ENCODE peak calls at places on chromosomes 5 and 9, in seven cellular contexts. V, Y, L, E, N, K and C are unnamed samples. For H3K36me3, the result is how much of the 10 kb centered on the place peaks cover.

GRCh38 chr5:136043551-136043950 is 14.8 kb downstream of the TGFBI start:
- DNase-seq in V (no peak), Y (no peak), L (no peak), E (no peak), N (no peak), K (no peak), C (no peak)

GRCh38 chr5:95989283-95990048 is 27.8 kb upstream of the ELL2 start:
- DNase-seq in V (no peak), Y (no peak), L (no peak), E (no peak), N (no peak), K (no peak), C (no peak)

GRCh38 chr5:81230429-81230828 is 2.7 kb upstream of the CKMT2 start:
- DNase-seq in V (no peak), Y (no peak), L (no peak), E (no peak), N (no peak), K (no peak), C (no peak)

GRCh38 chr9:88532320-88532719 is 2.7 kb upstream of the NXNL2 start:
- DNase-seq in V (peak), Y (no peak), L (peak), E (no peak), N (no peak), K (peak), C (peak)

GRCh38 chr9:17222932-17223331 is 88.1 kb downstream of the CNTLN start:
- DNase-seq in V (no peak), Y (no peak), L (no peak), E (peak), N (no peak), K (no peak), C (no peak)

GRCh38 chr9:128097156-128098016 is 29.4 kb downstream of the SLC25A25 start:
- DNase-seq in V (no peak), Y (no peak), L (no peak), E (no peak), N (no peak), K (no peak), C (peak)

GRCh38 chr9:111898331-111899096 is 1.9 kb downstream of the UGCG start:
- DNase-seq in V (no peak), Y (no peak), L (no peak), E (no peak), N (no peak), K (no peak), C (no peak)

GRCh38 chr5:147455321-147455720 is 54.5 kb downstream of the DPYSL3 start:
- DNase-seq in V (peak), Y (peak), L (peak), E (no peak), N (no peak), K (peak), C (no peak)

GRCh38 chr9:122518226-122518625 is 715 bp upstream of the OR1J4 start:
- DNase-seq in V (no peak), Y (no peak), L (no peak), E (no peak), N (no peak), K (no peak), C (no peak)

GRCh38 chr9:36192196-36192595 is 1.5 kb downstream of the CLTA start:
- DNase-seq in V (peak), Y (peak), L (peak), E (no peak), N (no peak), K (no peak), C (no peak)

GRCh38 chr5:54669845-54670635 is 152.5 kb downstream of the SNX18 start:
- DNase-seq in V (no peak), Y (no peak), L (peak), E (no peak), N (no peak), K (no peak), C (no peak)

GRCh38 chr5:168770996-168771395 is 191.8 kb upstream of the PANK3 start:
- DNase-seq in V (no peak), Y (no peak), L (no peak), E (no peak), N (no peak), K (no peak), C (no peak)

GRCh38 chr9:135229701-135230385 is 142.4 kb downstream of the OLFM1 start:
- DNase-seq in V (no peak), Y (no peak), L (no peak), E (no peak), N (no peak), K (no peak), C (no peak)

GRCh38 chr5:147893820-147894219 is 12.5 kb downstream of the C5orf46 start:
- DNase-seq in V (no peak), Y (no peak), L (no peak), E (peak), N (no peak), K (peak), C (no peak)

GRCh38 chr9:70406446-70406862 is 8.0 kb downstream of the KLF9 start:
- DNase-seq in V (peak), Y (no peak), L (peak), E (no peak), N (no peak), K (peak), C (no peak)

GRCh38 chr5:41122459-41122858 is 51.3 kb upstream of the MROH2B start:
- DNase-seq in V (no peak), Y (peak), L (no peak), E (no peak), N (no peak), K (no peak), C (no peak)

GRCh38 chr5:60352992-60353391 is 347.0 kb downstream of the DEPDC1B start:
- DNase-seq in V (no peak), Y (no peak), L (no peak), E (no peak), N (no peak), K (no peak), C (no peak)

GRCh38 chr5:26231316-26231715 is 807.1 kb downstream of the CDH9 start:
- DNase-seq in V (no peak), Y (no peak), L (no peak), E (no peak), N (no peak), K (no peak), C (no peak)

GRCh38 chr5:146751781-146752401 is 126.7 kb downstream of the PPP2R2B start:
- DNase-seq in V (no peak), Y (no peak), L (no peak), E (no peak), N (peak), K (no peak), C (no peak)

GRCh38 chr5:89572696-89573095 is 689.7 kb upstream of the MEF2C start:
- DNase-seq in V (peak), Y (no peak), L (peak), E (no peak), N (no peak), K (peak), C (no peak)

GRCh38 chr5:172274951-172275753 is 8.4 kb downstream of the UBTD2 start:
- DNase-seq in V (no peak), Y (no peak), L (no peak), E (peak), N (peak), K (peak), C (no peak)

GRCh38 chr5:1387059-1387755 is 42.3 kb upstream of the CLPTM1L start:
- DNase-seq in V (no peak), Y (no peak), L (no peak), E (no peak), N (no peak), K (no peak), C (no peak)

GRCh38 chr9:92634712-92635605 is 35.0 kb downstream of the IPPK start:
- DNase-seq in V (peak), Y (peak), L (peak), E (peak), N (peak), K (peak), C (peak)

GRCh38 chr5:6823996-6824395 is 110.8 kb downstream of the TENT4A start:
- DNase-seq in V (no peak), Y (no peak), L (no peak), E (no peak), N (no peak), K (no peak), C (no peak)

GRCh38 chr9:31799953-31800609 is 584.4 kb upstream of the ACO1 start:
- DNase-seq in V (peak), Y (peak), L (no peak), E (peak), N (peak), K (peak), C (peak)

GRCh38 chr5:65674749-65675148 is 47.2 kb downstream of the SGTB start:
- DNase-seq in V (peak), Y (no peak), L (peak), E (no peak), N (no peak), K (peak), C (no peak)

GRCh38 chr9:111969061-111969460 is 72.4 kb downstream of the UGCG start:
- DNase-seq in V (peak), Y (no peak), L (peak), E (peak), N (peak), K (no peak), C (no peak)

GRCh38 chr5:78758169-78758839 is 109.7 kb upstream of the LHFPL2 start:
- DNase-seq in V (peak), Y (peak), L (peak), E (no peak), N (peak), K (peak), C (no peak)

GRCh38 chr5:17022296-17022695 is 86.2 kb upstream of the MYO10 start:
- DNase-seq in V (no peak), Y (no peak), L (no peak), E (no peak), N (no peak), K (peak), C (no peak)
- H2AFZ ChIP-seq in V (no peak), Y (no peak), L (no peak), E (peak), N (no peak), K (no peak), C (no peak)

GRCh38 chr9:119963798-119964372 is 594.6 kb upstream of the BRINP1 start:
- DNase-seq in V (peak), Y (no peak), L (peak), E (peak), N (no peak), K (peak), C (peak)
- H3K36me3 ChIP-seq in V (under half), Y (under half), L (under half), E (under half), N (under half), K (under half), C (under half)

DNA sequence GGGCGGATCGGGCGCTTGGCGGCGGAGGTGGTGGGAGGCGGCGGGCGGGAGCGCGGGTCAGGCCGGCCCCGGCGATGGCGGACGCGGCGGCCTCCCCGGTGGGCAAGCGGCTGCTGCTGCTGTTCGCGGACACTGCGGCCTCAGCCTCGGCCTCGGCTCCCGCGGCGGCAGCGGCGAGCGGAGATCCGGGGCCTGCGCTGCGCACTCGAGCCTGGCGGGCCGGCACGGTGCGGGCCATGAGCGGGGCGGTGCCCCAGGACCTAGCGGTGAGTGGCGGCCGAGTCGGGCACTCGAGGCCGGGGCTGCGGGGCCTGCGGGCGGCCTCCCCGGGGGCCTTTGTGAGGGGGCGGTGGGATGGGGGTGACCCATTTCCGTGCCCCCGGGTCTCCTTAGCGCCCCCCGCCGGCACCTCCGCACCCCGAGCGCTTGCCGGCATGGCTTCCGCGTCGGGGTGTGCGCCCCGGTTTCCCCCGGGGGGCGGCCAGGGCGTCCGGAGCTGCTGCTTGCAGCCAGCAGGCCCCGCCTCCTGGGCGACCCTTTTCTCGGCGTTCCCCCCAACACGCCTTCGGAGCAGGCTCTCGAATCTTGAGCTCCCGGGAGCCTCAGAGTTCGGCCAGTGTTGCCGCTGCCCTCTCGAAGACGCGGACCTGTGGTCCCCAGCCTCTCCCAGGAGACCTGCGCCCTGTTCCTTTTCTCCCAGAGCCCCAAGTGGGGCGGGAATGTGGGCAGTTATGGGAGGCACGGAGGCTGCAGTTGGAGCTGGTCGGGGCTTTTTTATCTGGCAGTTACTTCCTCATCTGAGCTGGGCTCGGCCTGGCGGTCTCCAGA is 451 bp downstream of the KDM3B start:
- DNase-seq in V (peak), Y (peak), L (peak), E (peak), N (no peak), K (peak), C (peak)
- TF ChIP-seq CTCF in V (peak), Y (peak), L (peak), E (peak), N (peak), K (no peak), C (peak)

GRCh38 chr5:107700486-107700885 is 29.7 kb upstream of the EFNA5 start:
- DNase-seq in V (no peak), Y (no peak), L (no peak), E (no peak), N (no peak), K (no peak), C (no peak)

GRCh38 chr5:107704686-107705389 is 34.1 kb upstream of the EFNA5 start:
- DNase-seq in V (no peak), Y (no peak), L (no peak), E (no peak), N (no peak), K (peak), C (no peak)

DNA sequence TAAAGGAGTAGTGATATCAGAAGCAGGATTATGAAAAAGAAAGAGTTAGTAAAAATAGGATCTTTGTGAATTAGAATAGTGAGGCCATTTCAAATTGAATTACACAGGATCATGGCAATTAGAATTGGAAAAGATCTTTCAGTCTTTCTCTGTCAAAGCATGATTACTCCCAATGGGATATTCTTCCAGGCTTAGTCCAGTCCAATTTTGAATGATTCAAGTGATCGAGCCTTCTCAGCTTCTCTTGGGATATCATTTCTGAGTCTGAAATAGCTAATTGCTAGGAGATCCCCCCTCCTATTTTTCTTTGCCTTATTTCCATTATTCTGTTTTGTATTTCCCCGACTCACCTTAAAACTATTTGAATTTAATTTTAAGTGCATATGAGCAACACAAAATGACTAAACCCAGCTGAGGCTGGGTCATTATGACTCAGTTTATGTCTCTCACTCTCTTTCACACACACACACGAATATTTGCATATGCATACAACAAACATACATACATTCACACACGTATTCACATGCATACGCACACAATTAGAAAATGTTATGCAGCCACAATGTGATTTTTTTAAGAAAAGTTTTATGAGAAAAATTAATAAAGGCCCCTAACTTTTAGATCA is 34.8 kb upstream of the EFNA5 start:
- DNase-seq in V (peak), Y (no peak), L (peak), E (peak), N (no peak), K (peak), C (no peak)
- H2AFZ ChIP-seq in V (peak), Y (no peak), L (no peak), E (peak), N (no peak), K (peak), C (peak)

GRCh38 chr9:94145640-94146039 is 61.4 kb downstream of the PTPDC1 start:
- DNase-seq in V (no peak), Y (no peak), L (no peak), E (no peak), N (no peak), K (no peak), C (no peak)
- H3K36me3 ChIP-seq in V (under half), Y (under half), L (under half), E (under half), N (under half), K (under half), C (under half)